ENCODE peak calls at places on chromosomes 5 and 9, in four cellular contexts. U is ACHN, H is BJ, F is A549. A is an unnamed sample.
A peak's percentile ranks its signal among the peaks of the same experiment; 100 is the strongest.

GRCh38 chr5:159018855-159019254 is 80.9 kb downstream of the EBF1 start:
- DNase-seq in U (no peak), H (no peak), F (no peak), A (no peak)

GRCh38 chr9:99822596-99823391 is 1.1 kb downstream of the NR4A3 start:
- DNase-seq in U (peak; percentile 19), H (no peak), F (peak; percentile 43), A (peak; percentile 67)

GRCh38 chr5:123180178-123180577 is 91.1 kb downstream of the PRDM6 start:
- DNase-seq in U (no peak), H (no peak), F (no peak), A (peak; percentile 86)

GRCh38 chr9:135815433-135816178 is 91.7 kb downstream of the CAMSAP1 start:
- DNase-seq in U (no peak), H (no peak), F (no peak), A (peak; percentile 30)

GRCh38 chr9:134165357-134166315 is 1.3 kb upstream of the RNU6ATAC start:
- DNase-seq in U (peak; percentile 9), H (no peak), F (no peak), A (peak; percentile 76)

GRCh38 chr5:172683696-172684464 is 42.8 kb downstream of the NEURL1B start:
- DNase-seq in U (no peak), H (no peak), F (no peak), A (no peak)

GRCh38 chr5:150656191-150657132 is 4.6 kb upstream of the MYOZ3 start:
- DNase-seq in U (peak; percentile 57), H (no peak), F (peak; percentile 81), A (peak; percentile 93)

GRCh38 chr5:964821-965220 is 43.8 kb upstream of the NKD2 start:
- DNase-seq in U (no peak), H (no peak), F (no peak), A (peak; percentile 54)

GRCh38 chr9:23771746-23772145 is 54.3 kb downstream of the ELAVL2 start:
- DNase-seq in U (no peak), H (no peak), F (no peak), A (no peak)

GRCh38 chr9:38694676-38695075 is 25.3 kb downstream of the FAM240B start:
- DNase-seq in U (no peak), H (no peak), F (no peak), A (no peak)

GRCh38 chr5:150065886-150066285 is 20.5 kb downstream of the CSF1R start:
- DNase-seq in U (no peak), H (no peak), F (no peak), A (peak; percentile 65)

GRCh38 chr9:95226921-95227320 is 90.6 kb downstream of the FANCC start:
- DNase-seq in U (no peak), H (no peak), F (no peak), A (no peak)

GRCh38 chr5:68369436-68370125 is 154.0 kb downstream of the PIK3R1 start:
- DNase-seq in U (no peak), H (no peak), F (no peak), A (no peak)